ENCODE peak calls at places on chromosome 10, in six cellular contexts. B is RCC 7860, R is NT2/D1, O is posterior vena cava, K is fibroblast of lung, P is KG1. Y is an unnamed sample.

GRCh38 chr10:36783400-36783799 is 342.0 kb upstream of the ANKRD30A start:
- DNase-seq in O (no peak), P (no peak), B (no peak), K (no peak), R (no peak), Y (no peak)

GRCh38 chr10:48627984-48628609 is 23.2 kb upstream of the ARHGAP22 start:
- DNase-seq in B (no peak), R (no peak), K (peak), P (no peak), O (no peak), Y (no peak)

GRCh38 chr10:68871731-68872342 is 29.3 kb upstream of the DDX50 start:
- DNase-seq in O (no peak), K (peak), B (peak), P (no peak), R (peak), Y (no peak)

GRCh38 chr10:6195891-6196290 is 6.8 kb upstream of the PFKFB3 start:
- DNase-seq in B (no peak), K (peak), O (no peak), R (no peak), P (no peak), Y (peak)

GRCh38 chr10:29941476-29941875 is 117.9 kb downstream of the JCAD start:
- DNase-seq in P (no peak), B (no peak), O (no peak), K (no peak), R (no peak), Y (no peak)

GRCh38 chr10:22710139-22710745 is 4.1 kb downstream of the PIP4K2A start:
- DNase-seq in K (no peak), O (no peak), B (no peak), P (no peak), R (no peak), Y (no peak)

GRCh38 chr10:21427804-21428481 is 97.5 kb downstream of the SKIDA1 start:
- DNase-seq in K (peak), O (no peak), R (no peak), B (peak), P (no peak), Y (no peak)

GRCh38 chr10:35795131-35795819 is 153.2 kb upstream of the FZD8 start:
- DNase-seq in P (no peak), O (no peak), K (no peak), B (peak), R (no peak), Y (no peak)

GRCh38 chr10:48978318-48978717 is 38.7 kb upstream of the LRRC18 start:
- DNase-seq in B (no peak), R (no peak), O (no peak), P (no peak), K (no peak), Y (no peak)

GRCh38 chr10:34524369-34525091 is 290.6 kb downstream of the PARD3 start:
- DNase-seq in B (no peak), P (no peak), K (no peak), R (no peak), O (no peak), Y (no peak)